ENCODE peak calls at places on chromosomes 16 and 17, in ten cellular contexts. Y is tibial artery, C is fibroblast of pulmonary artery, Z is upper lobe of right lung, P is cardiac fibroblast, L is epithelial cell of esophagus, B is OCI-LY7, H is heart left ventricle, V is psoas muscle, S is pancreas. A is an unnamed sample.
A peak's percentile ranks its signal among the peaks of the same experiment; 100 is the strongest.

GRCh38 chr16:17474037-17474436 is 3.3 kb upstream of the XYLT1 start:
- DNase-seq in Y (no peak), C (no peak), Z (no peak), P (peak; percentile 23), L (no peak), B (no peak), H (no peak), V (peak; percentile 17), S (no peak), A (no peak)

GRCh38 chr16:67177743-67178699 is 5.7 kb downstream of the MATCAP1 start:
- DNase-seq in Y (peak; percentile 85), C (peak; percentile 59), Z (peak; percentile 93), P (peak; percentile 55), L (peak; percentile 97), B (peak; percentile 53), H (peak; percentile 70), V (peak; percentile 69), S (peak; percentile 95), A (peak; percentile 96)

GRCh38 chr17:56679148-56679766 is 85.8 kb downstream of the NOG start:
- DNase-seq in Y (no peak), C (peak; percentile 41), Z (no peak), P (peak; percentile 53), L (peak; percentile 47), B (peak; percentile 4), H (no peak), V (no peak), S (no peak), A (no peak)

GRCh38 chr17:49132699-49133364 is at the start of gene B4GALNT2:
- DNase-seq in Y (no peak), C (no peak), Z (peak; percentile 66), P (no peak), L (peak; percentile 32), B (no peak), H (no peak), V (no peak), S (peak; percentile 33), A (no peak)

GRCh38 chr16:29674188-29674587 is 4.8 kb upstream of the QPRT start:
- DNase-seq in Y (no peak), C (peak; percentile 80), Z (peak; percentile 73), P (peak; percentile 42), L (no peak), B (no peak), H (peak; percentile 60), V (peak; percentile 29), S (no peak), A (no peak)

GRCh38 chr16:68286153-68287074 is 22.1 kb downstream of the SLC7A6 start:
- DNase-seq in Y (no peak), C (no peak), Z (no peak), P (no peak), L (no peak), B (peak; percentile 76), H (no peak), V (no peak), S (no peak), A (no peak)

GRCh38 chr16:8887438-8887765 is 5.3 kb downstream of the LITAFD start:
- DNase-seq in Y (no peak), C (no peak), Z (peak; percentile 52), P (no peak), L (no peak), B (no peak), H (no peak), V (no peak), S (no peak), A (no peak)

GRCh38 chr16:60337671-60338070 is 1603.6 kb upstream of the GOT2 start:
- DNase-seq in Y (no peak), C (no peak), Z (no peak), P (no peak), L (no peak), B (no peak), H (no peak), V (no peak), S (no peak), A (no peak)

GRCh38 chr17:2624292-2624731 is 30.9 kb downstream of the PAFAH1B1 start:
- DNase-seq in Y (no peak), C (no peak), Z (no peak), P (no peak), L (no peak), B (peak; percentile 59), H (no peak), V (no peak), S (no peak), A (no peak)

GRCh38 chr17:49913226-49914095 is 55.5 kb upstream of the DLX4 start:
- DNase-seq in Y (no peak), C (peak; percentile 12), Z (no peak), P (peak; percentile 57), L (peak; percentile 28), B (no peak), H (no peak), V (no peak), S (no peak), A (no peak)

GRCh38 chr16:86122681-86123342 is 223.8 kb downstream of the IRF8 start:
- DNase-seq in Y (no peak), C (no peak), Z (no peak), P (no peak), L (no peak), B (no peak), H (no peak), V (no peak), S (no peak), A (no peak)

GRCh38 chr16:51161440-51162195 is 10.5 kb upstream of the SALL1 start:
- DNase-seq in Y (no peak), C (peak; percentile 17), Z (no peak), P (no peak), L (no peak), B (no peak), H (no peak), V (no peak), S (no peak), A (no peak)

GRCh38 chr17:33802349-33803272 is 452.5 kb upstream of the CCL2 start:
- DNase-seq in Y (no peak), C (no peak), Z (no peak), P (no peak), L (no peak), B (no peak), H (no peak), V (no peak), S (no peak), A (no peak)

GRCh38 chr17:15291674-15292361 is 26.7 kb upstream of the PMP22 start:
- DNase-seq in Y (no peak), C (peak; percentile 36), Z (no peak), P (peak; percentile 25), L (no peak), B (no peak), H (peak; percentile 51), V (no peak), S (no peak), A (no peak)

GRCh38 chr16:24611310-24611709 is 71.9 kb downstream of the RBBP6 start:
- DNase-seq in Y (no peak), C (no peak), Z (no peak), P (no peak), L (no peak), B (no peak), H (no peak), V (no peak), S (no peak), A (no peak)

GRCh38 chr17:62692159-62692651 is 64.7 kb downstream of the MRC2 start:
- DNase-seq in Y (no peak), C (no peak), Z (no peak), P (no peak), L (no peak), B (no peak), H (no peak), V (no peak), S (no peak), A (no peak)
- H3K4me3 ChIP-seq in Y (no peak overlapping the region), C (no peak overlapping the region), Z (no peak overlapping the region), P (no peak overlapping the region), L (no peak overlapping the region), B (no peak overlapping the region), H (no peak overlapping the region), V (no peak overlapping the region), S (no peak overlapping the region), A (no peak overlapping the region)

GRCh38 chr17:8223356-8224063 is 13.1 kb upstream of the AURKB start:
- DNase-seq in Y (peak; percentile 85), C (peak; percentile 42), Z (peak; percentile 84), P (peak; percentile 57), L (peak; percentile 49), B (peak; percentile 74), H (peak; percentile 77), V (peak; percentile 76), S (peak; percentile 76), A (no peak)
- TF ChIP-seq CTCF in Y (no peak), C (peak; percentile 5), Z (peak; percentile 20), P (peak; percentile 5), L (no peak), B (peak; percentile 61), H (no peak), V (peak; percentile 9), S (no peak), A (peak; percentile 44)

GRCh38 chr16:23302045-23302956 is at the start of gene SCNN1B:
- DNase-seq in Y (no peak), C (no peak), Z (peak; percentile 82), P (no peak), L (no peak), B (no peak), H (no peak), V (no peak), S (peak; percentile 34), A (no peak)
- H3K4me3 ChIP-seq in Y (peak within 1 kb of the TSS; percentile 16), C (no peak within 1 kb of the TSS), Z (peak within 1 kb of the TSS; percentile 49), P (no peak within 1 kb of the TSS), L (peak within 1 kb of the TSS; percentile 48), B (no peak within 1 kb of the TSS), H (peak within 1 kb of the TSS; percentile 13), V (peak within 1 kb of the TSS; percentile 46), S (peak within 1 kb of the TSS; percentile 50), A (peak within 1 kb of the TSS; percentile 44)

GRCh38 chr17:29095439-29095838 is 52.5 kb downstream of the PIPOX start:
- DNase-seq in Y (no peak), C (no peak), Z (no peak), P (no peak), L (no peak), B (no peak), H (no peak), V (no peak), S (no peak), A (no peak)
- TF ChIP-seq CTCF in Y (no peak), C (no peak), Z (no peak), P (no peak), L (no peak), B (no peak), H (no peak), V (no peak), S (no peak), A (no peak)

GRCh38 chr16:370980-371728 is 816 bp upstream of the MRPL28 start:
- DNase-seq in Y (peak; percentile 68), C (no peak), Z (peak; percentile 64), P (no peak), L (no peak), B (no peak), H (no peak), V (no peak), S (peak; percentile 53), A (no peak)
- H3K4me3 ChIP-seq in Y (peak overlapping the region; percentile 62), C (peak overlapping the region; percentile 47), Z (peak overlapping the region; percentile 35), P (no peak overlapping the region), L (no peak overlapping the region), B (peak overlapping the region; percentile 51), H (no peak overlapping the region), V (peak overlapping the region; percentile 60), S (no peak overlapping the region), A (peak overlapping the region; percentile 47)

DNA sequence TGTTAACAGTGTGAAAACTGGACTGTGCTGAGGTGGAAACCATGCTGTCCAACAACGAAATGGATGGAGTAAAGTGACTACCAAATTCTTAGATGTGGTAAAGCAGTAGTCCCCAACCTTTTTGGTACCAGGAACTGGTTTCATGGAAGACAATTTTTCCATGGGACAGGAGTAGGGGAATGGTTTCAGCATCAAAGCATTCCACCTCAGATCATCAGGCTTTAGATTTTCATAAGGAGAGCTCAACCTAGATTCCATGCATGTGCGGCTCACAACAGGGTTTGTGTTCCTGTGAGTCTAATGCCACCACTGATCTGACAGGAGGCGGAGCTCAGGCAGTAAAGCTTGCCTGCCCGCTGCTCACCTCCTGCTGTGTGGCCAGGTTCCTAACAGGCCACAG is 11.5 kb downstream of the SLX4 start:
- DNase-seq in Y (no peak), C (no peak), Z (no peak), P (no peak), L (no peak), B (no peak), H (no peak), V (no peak), S (no peak), A (no peak)
- TF ChIP-seq CTCF in Y (no peak), C (no peak), Z (no peak), P (no peak), L (no peak), B (no peak), H (no peak), V (no peak), S (no peak), A (no peak)

A was measured in LNCaP clone FGC.